ENCODE peak calls at places on chromosomes 5 and 9, in eight cellular contexts. Y is IMR-90, G is heart right ventricle, Z is HepG2, Q is cardiac muscle cell, D is stomach, T is Peyer's patch, W is cardiac fibroblast. E is an unnamed sample.

GRCh38 chr5:133467712-133468463 is 144.5 kb downstream of the FSTL4 start:
- DNase-seq in Y (no peak), G (no peak), Z (no peak), Q (no peak), D (peak), T (no peak), W (no peak), E (no peak)

GRCh38 chr9:89463986-89464901 is 33.7 kb downstream of the SEMA4D start:
- DNase-seq in Y (no peak), G (no peak), Z (no peak), Q (no peak), D (peak), T (peak), W (no peak), E (no peak)

GRCh38 chr9:101398335-101398929 is at the start of the genes MRPL50 and ZNF189:
- DNase-seq in Y (peak), G (peak), Z (peak), Q (peak), D (peak), T (peak), W (peak), E (peak)

GRCh38 chr5:146744358-146744757 is 134.2 kb downstream of the PPP2R2B start:
- DNase-seq in Y (peak), G (no peak), Z (no peak), Q (peak), D (no peak), T (no peak), W (peak), E (no peak)

GRCh38 chr5:403995-404394 is 39.0 kb upstream of the EXOC3 start:
- DNase-seq in Y (no peak), G (no peak), Z (no peak), Q (no peak), D (no peak), T (no peak), W (no peak), E (no peak)

GRCh38 chr9:107933042-107933441 is 443.5 kb upstream of the KLF4 start:
- DNase-seq in Y (peak), G (no peak), Z (no peak), Q (peak), D (no peak), T (no peak), W (peak), E (no peak)

GRCh38 chr5:154240595-154240994 is 50.1 kb downstream of the GALNT10 start:
- DNase-seq in Y (no peak), G (no peak), Z (no peak), Q (no peak), D (no peak), T (no peak), W (no peak), E (no peak)

GRCh38 chr5:139747583-139748504 is 47.8 kb upstream of the PSD2 start:
- DNase-seq in Y (peak), G (peak), Z (no peak), Q (peak), D (peak), T (peak), W (peak), E (no peak)

GRCh38 chr9:35826071-35826701 is 2.3 kb downstream of the FAM221B start:
- DNase-seq in Y (peak), G (no peak), Z (peak), Q (peak), D (peak), T (no peak), W (peak), E (no peak)

GRCh38 chr5:138596105-138596987 is 21.1 kb upstream of the HSPA9 start:
- DNase-seq in Y (no peak), G (no peak), Z (no peak), Q (no peak), D (no peak), T (no peak), W (no peak), E (no peak)

GRCh38 chr5:73957397-73958001 is 331.5 kb downstream of the ARHGEF28 start:
- DNase-seq in Y (peak), G (no peak), Z (no peak), Q (no peak), D (no peak), T (no peak), W (no peak), E (no peak)

GRCh38 chr5:84344788-84345187 is 39.9 kb downstream of the EDIL3 start:
- DNase-seq in Y (no peak), G (no peak), Z (no peak), Q (no peak), D (no peak), T (no peak), W (no peak), E (no peak)

GRCh38 chr5:149175346-149176113 is 34.2 kb downstream of the ABLIM3 start:
- DNase-seq in Y (no peak), G (peak), Z (no peak), Q (peak), D (no peak), T (no peak), W (no peak), E (no peak)

GRCh38 chr5:58088941-58089340 is 370.9 kb downstream of the PLK2 start:
- DNase-seq in Y (no peak), G (no peak), Z (no peak), Q (no peak), D (no peak), T (no peak), W (no peak), E (no peak)

GRCh38 chr5:352639-353598 is 31.4 kb downstream of the AHRR start:
- DNase-seq in Y (no peak), G (no peak), Z (no peak), Q (no peak), D (no peak), T (no peak), W (no peak), E (no peak)

GRCh38 chr5:22070151-22070550 is 783.0 kb downstream of the CDH12 start:
- DNase-seq in Y (no peak), G (no peak), Z (no peak), Q (no peak), D (peak), T (no peak), W (no peak), E (no peak)

GRCh38 chr9:125131778-125132177 is 11.6 kb downstream of the SCAI start:
- DNase-seq in Y (no peak), G (no peak), Z (no peak), Q (no peak), D (no peak), T (no peak), W (no peak), E (no peak)

GRCh38 chr9:77533678-77534077 is 114.4 kb downstream of the GNA14 start:
- DNase-seq in Y (no peak), G (no peak), Z (peak), Q (no peak), D (no peak), T (no peak), W (no peak), E (no peak)

GRCh38 chr5:32600057-32600622 is 14.8 kb downstream of the SUB1 start:
- DNase-seq in Y (peak), G (no peak), Z (no peak), Q (peak), D (no peak), T (no peak), W (peak), E (no peak)

GRCh38 chr9:114112778-114113585 is 13.9 kb upstream of the KIF12 start:
- DNase-seq in Y (peak), G (peak), Z (no peak), Q (peak), D (peak), T (peak), W (peak), E (peak)

GRCh38 chr5:80711938-80712337 is 57.2 kb upstream of the DHFR start:
- DNase-seq in Y (peak), G (no peak), Z (peak), Q (peak), D (no peak), T (no peak), W (peak), E (no peak)

GRCh38 chr9:117644133-117644532 is 60.1 kb upstream of the TLR4 start:
- DNase-seq in Y (no peak), G (no peak), Z (no peak), Q (no peak), D (no peak), T (no peak), W (no peak), E (no peak)

GRCh38 chr5:122908662-122909061 is 63.2 kb downstream of the SNX24 start:
- DNase-seq in Y (no peak), G (no peak), Z (no peak), Q (peak), D (no peak), T (no peak), W (peak), E (no peak)

GRCh38 chr9:112051812-112052211 is 123.3 kb downstream of the SUSD1 start:
- DNase-seq in Y (no peak), G (no peak), Z (no peak), Q (no peak), D (no peak), T (no peak), W (peak), E (no peak)

GRCh38 chr5:98397081-98397480 is 376.4 kb upstream of the RGMB start:
- DNase-seq in Y (peak), G (no peak), Z (no peak), Q (peak), D (no peak), T (no peak), W (peak), E (no peak)

GRCh38 chr9:90921104-90921503 is 119.5 kb downstream of the SYK start:
- DNase-seq in Y (no peak), G (peak), Z (no peak), Q (peak), D (peak), T (no peak), W (no peak), E (peak)

GRCh38 chr9:82891321-82891720 is 171.6 kb downstream of the RASEF start:
- DNase-seq in Y (no peak), G (no peak), Z (no peak), Q (no peak), D (no peak), T (no peak), W (peak), E (no peak)

GRCh38 chr5:17187401-17187800 is 30.0 kb upstream of the BASP1 start:
- DNase-seq in Y (peak), G (no peak), Z (no peak), Q (no peak), D (no peak), T (no peak), W (peak), E (no peak)

GRCh38 chr5:83484294-83484693 is 12.8 kb downstream of the VCAN start:
- DNase-seq in Y (no peak), G (no peak), Z (no peak), Q (no peak), D (no peak), T (no peak), W (no peak), E (no peak)

GRCh38 chr5:52895070-52895469 is 94.1 kb upstream of the ITGA2 start:
- DNase-seq in Y (no peak), G (no peak), Z (no peak), Q (no peak), D (no peak), T (no peak), W (no peak), E (peak)

GRCh38 chr5:55226027-55226933 is 835 bp downstream of the MCIDAS start:
- DNase-seq in Y (peak), G (peak), Z (peak), Q (peak), D (peak), T (peak), W (peak), E (no peak)

GRCh38 chr9:96859461-96860198 is 5.3 kb upstream of the ZNF782 start:
- DNase-seq in Y (peak), G (no peak), Z (no peak), Q (peak), D (no peak), T (no peak), W (peak), E (no peak)

GRCh38 chr9:134360897-134361296 is 34.6 kb downstream of the RXRA start:
- DNase-seq in Y (no peak), G (peak), Z (no peak), Q (peak), D (peak), T (peak), W (no peak), E (peak)

GRCh38 chr9:98173181-98173580 is 19.3 kb downstream of the CORO2A start:
- DNase-seq in Y (no peak), G (no peak), Z (no peak), Q (no peak), D (no peak), T (peak), W (no peak), E (no peak)

GRCh38 chr5:37776826-37777225 is 63.0 kb downstream of the GDNF start:
- DNase-seq in Y (peak), G (no peak), Z (no peak), Q (peak), D (no peak), T (no peak), W (peak), E (no peak)

GRCh38 chr9:93964685-93965084 is 9.5 kb upstream of the BARX1 start:
- DNase-seq in Y (no peak), G (no peak), Z (no peak), Q (no peak), D (peak), T (no peak), W (no peak), E (no peak)

GRCh38 chr9:132094314-132094791 is 14.7 kb upstream of the MED27 start:
- DNase-seq in Y (peak), G (no peak), Z (no peak), Q (peak), D (no peak), T (no peak), W (peak), E (no peak)

GRCh38 chr9:73039253-73039915 is 86.5 kb upstream of the ALDH1A1 start:
- DNase-seq in Y (no peak), G (no peak), Z (no peak), Q (peak), D (no peak), T (no peak), W (peak), E (no peak)

GRCh38 chr9:97924386-97924785 is 2.1 kb upstream of the TRMO start:
- DNase-seq in Y (no peak), G (no peak), Z (no peak), Q (no peak), D (no peak), T (no peak), W (no peak), E (no peak)

GRCh38 chr9:10248890-10249289 is 363.9 kb downstream of the PTPRD start:
- DNase-seq in Y (no peak), G (no peak), Z (no peak), Q (no peak), D (no peak), T (no peak), W (no peak), E (no peak)

GRCh38 chr9:83988411-83988810 is 7.8 kb downstream of the RMI1 start:
- DNase-seq in Y (no peak), G (no peak), Z (no peak), Q (no peak), D (no peak), T (no peak), W (no peak), E (no peak)

GRCh38 chr9:83981126-83981871 is 694 bp downstream of the RMI1 start:
- DNase-seq in Y (peak), G (no peak), Z (no peak), Q (peak), D (peak), T (no peak), W (peak), E (peak)

GRCh38 chr9:83987402-83987791 is 6.8 kb downstream of the RMI1 start:
- DNase-seq in Y (no peak), G (no peak), Z (no peak), Q (no peak), D (no peak), T (no peak), W (no peak), E (no peak)

GRCh38 chr9:83986765-83987401 is 6.3 kb downstream of the RMI1 start:
- DNase-seq in Y (peak), G (no peak), Z (peak), Q (no peak), D (peak), T (peak), W (peak), E (peak)

GRCh38 chr9:83986223-83986622 is 5.6 kb downstream of the RMI1 start:
- DNase-seq in Y (no peak), G (no peak), Z (no peak), Q (no peak), D (no peak), T (no peak), W (no peak), E (no peak)
- H3K4me3 ChIP-seq in Y (no peak), G (no peak), Z (peak), Q (no peak), D (no peak), T (no peak), W (no peak), E (peak)

DNA sequence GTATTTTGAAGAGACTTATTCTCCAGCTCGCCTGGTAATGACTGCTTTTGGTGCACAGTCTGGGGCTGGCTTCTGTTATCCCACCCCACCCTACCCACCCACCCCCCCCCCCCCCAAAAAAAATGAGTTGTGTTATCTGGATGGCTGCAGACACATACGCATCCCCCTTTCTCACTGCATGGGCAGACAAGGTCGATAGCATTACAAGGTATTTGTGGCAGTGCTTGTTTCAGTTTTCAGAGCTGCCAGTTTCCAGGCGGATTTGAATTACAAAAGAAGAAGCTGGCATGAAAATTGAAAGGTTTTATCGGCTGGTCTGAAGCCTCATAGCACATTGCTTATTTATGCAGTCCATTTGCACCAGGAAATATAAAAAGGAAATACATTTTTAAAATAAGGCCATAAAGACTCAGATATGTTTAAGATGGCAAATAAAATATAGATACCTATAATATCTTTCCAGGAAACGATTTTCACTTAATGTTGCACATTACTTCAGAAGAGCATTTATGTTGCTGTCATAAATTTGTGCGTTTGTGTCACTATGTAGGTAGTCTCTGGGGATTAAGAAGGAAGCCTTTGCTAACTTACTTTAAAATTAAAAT is 85.1 kb upstream of the GRHPR start:
- DNase-seq in Y (no peak), G (no peak), Z (no peak), Q (no peak), D (no peak), T (no peak), W (no peak), E (no peak)
- TF ChIP-seq CTCF in Y (no peak), G (no peak), Z (no peak), Q (no peak), D (no peak), T (no peak), W (no peak), E (no peak)

GRCh38 chr9:2876320-2876719 is 32.4 kb upstream of the PUM3 start:
- DNase-seq in Y (no peak), G (no peak), Z (no peak), Q (no peak), D (no peak), T (no peak), W (no peak), E (no peak)
- H3K4me3 ChIP-seq in Y (no peak), G (no peak), Z (no peak), Q (no peak), D (no peak), T (no peak), W (no peak), E (no peak)

GRCh38 chr5:113663879-113664278 is 150.4 kb downstream of the YTHDC2 start:
- DNase-seq in Y (peak), G (peak), Z (peak), Q (peak), D (peak), T (no peak), W (peak), E (peak)
- TF ChIP-seq CTCF in Y (peak), G (peak), Z (peak), Q (peak), D (no peak), T (peak), W (peak), E (peak)

E was measured in LNCaP clone FGC.